ENCODE peak calls at places on chromosomes 6 and 20, in eight cellular contexts. P, H, S, R, T, A, F and G are unnamed samples.

GRCh38 chr6:91659881-91660280 is 1073.0 kb upstream of the MAP3K7 start:
- DNase-seq in R (no peak), F (no peak), S (no peak), P (no peak), H (no peak), A (no peak), T (no peak), G (no peak)

GRCh38 chr20:4507288-4507719 is 214.4 kb upstream of the PRND start:
- DNase-seq in F (no peak), S (no peak), T (peak), H (no peak), R (no peak), A (no peak), P (no peak), G (no peak)

GRCh38 chr6:37807656-37808055 is 11.9 kb upstream of the ZFAND3 start:
- DNase-seq in A (peak), R (no peak), S (no peak), T (peak), H (no peak), F (no peak), P (peak), G (peak)

GRCh38 chr20:24490598-24490997 is 21.2 kb downstream of the SYNDIG1 start:
- DNase-seq in R (no peak), P (no peak), H (no peak), A (no peak), T (no peak), F (no peak), S (no peak), G (no peak)

GRCh38 chr20:62921119-62921687 is 5.1 kb downstream of the DIDO1 start:
- DNase-seq in P (peak), S (no peak), H (peak), F (peak), R (no peak), A (peak), T (peak), G (peak)

GRCh38 chr6:90494067-90494773 is 92.7 kb downstream of the MAP3K7 start:
- DNase-seq in T (no peak), H (no peak), P (no peak), R (no peak), A (no peak), S (no peak), F (no peak), G (no peak)

GRCh38 chr6:75934643-75935472 is 137.6 kb downstream of the IMPG1 start:
- DNase-seq in F (no peak), R (peak), P (peak), T (peak), S (peak), A (peak), H (peak), G (peak)

GRCh38 chr6:147805155-147805554 is 296.7 kb downstream of the SAMD5 start:
- DNase-seq in A (no peak), S (no peak), H (no peak), R (no peak), F (no peak), P (no peak), T (no peak), G (no peak)

GRCh38 chr6:26183581-26184408 is 96.6 kb downstream of the HFE start:
- DNase-seq in R (peak), P (peak), S (peak), F (peak), T (peak), H (peak), A (peak), G (peak)

GRCh38 chr6:133886104-133886503 is 2.8 kb upstream of the TCF21 start:
- DNase-seq in F (no peak), T (no peak), A (no peak), H (no peak), S (no peak), P (no peak), R (no peak), G (no peak)

GRCh38 chr6:38584731-38585130 is 55.0 kb downstream of the BTBD9 start:
- DNase-seq in R (no peak), A (no peak), P (no peak), H (no peak), T (no peak), F (no peak), S (no peak), G (no peak)

GRCh38 chr6:136252441-136252840 is 2.3 kb upstream of the MTFR2 start:
- DNase-seq in S (no peak), H (no peak), P (no peak), F (no peak), T (no peak), A (no peak), R (no peak), G (no peak)

GRCh38 chr20:32589256-32589655 is 4.1 kb upstream of the NOL4L start:
- DNase-seq in T (peak), H (no peak), R (no peak), F (no peak), P (no peak), S (no peak), A (no peak), G (no peak)

GRCh38 chr6:100568255-100568654 is 103.5 kb upstream of the SIM1 start:
- DNase-seq in F (no peak), R (no peak), S (no peak), A (no peak), H (no peak), T (no peak), P (no peak), G (no peak)

GRCh38 chr6:21597706-21598273 is 4.2 kb downstream of the SOX4 start:
- DNase-seq in H (no peak), A (no peak), R (no peak), T (peak), F (no peak), P (no peak), S (no peak), G (peak)

GRCh38 chr6:1622220-1622841 is 12.6 kb downstream of the FOXC1 start:
- DNase-seq in A (no peak), P (no peak), F (no peak), S (no peak), T (no peak), H (no peak), R (no peak), G (no peak)

GRCh38 chr20:297098-297924 is at the start of gene ZCCHC3:
- DNase-seq in T (peak), F (peak), R (peak), H (peak), A (peak), P (peak), S (peak), G (peak)
- TF ChIP-seq CTCF in T (no peak), F (no peak), R (peak), H (peak), A (peak), P (peak), S (no peak), G (no peak)

GRCh38 chr20:51190783-51191180 is 167.9 kb upstream of the KCNG1 start:
- DNase-seq in T (no peak), R (no peak), A (no peak), F (no peak), P (no peak), H (no peak), S (no peak), G (peak)
- TF ChIP-seq CTCF in T (no peak), R (no peak), A (no peak), F (no peak), P (no peak), H (no peak), S (no peak), G (no peak)

GRCh38 chr6:4942673-4943009 is 61.2 kb downstream of the RPP40 start:
- DNase-seq in H (no peak), R (no peak), A (no peak), P (no peak), T (no peak), F (no peak), S (no peak), G (no peak)
- TF ChIP-seq CTCF in H (no peak), R (no peak), A (no peak), P (no peak), T (no peak), F (no peak), S (no peak), G (no peak)

GRCh38 chr20:60851826-60852704 is 400.0 kb upstream of the CDH4 start:
- DNase-seq in P (no peak), T (peak), S (no peak), H (peak), R (no peak), A (peak), F (no peak), G (peak)
- TF ChIP-seq CTCF in P (peak), T (peak), S (no peak), H (peak), R (peak), A (peak), F (no peak), G (peak)

GRCh38 chr6:155150967-155151671 is 112.7 kb upstream of the CLDN20 start:
- DNase-seq in S (no peak), T (no peak), R (no peak), H (no peak), A (no peak), P (no peak), F (no peak), G (no peak)

GRCh38 chr6:155155787-155156447 is 107.9 kb upstream of the CLDN20 start:
- DNase-seq in P (no peak), S (no peak), T (peak), R (no peak), H (no peak), F (no peak), A (no peak), G (no peak)

GRCh38 chr6:155154158-155154830 is 109.5 kb upstream of the CLDN20 start:
- DNase-seq in H (peak), F (no peak), R (no peak), S (no peak), T (peak), A (no peak), P (peak), G (no peak)

GRCh38 chr6:155147958-155148663 is 115.7 kb upstream of the CLDN20 start:
- DNase-seq in T (no peak), P (no peak), R (no peak), A (no peak), H (no peak), S (no peak), F (no peak), G (no peak)

GRCh38 chr6:155152211-155153076 is 111.4 kb upstream of the CLDN20 start:
- DNase-seq in A (peak), S (no peak), H (no peak), R (no peak), F (no peak), P (peak), T (no peak), G (peak)
- TF ChIP-seq CTCF in A (no peak), S (no peak), H (no peak), R (no peak), F (no peak), P (peak), T (peak), G (peak)

GRCh38 chr20:36384022-36384619 is 78.0 kb downstream of the DLGAP4 start:
- DNase-seq in H (peak), T (peak), S (no peak), R (no peak), A (no peak), P (no peak), F (peak), G (peak)
- TF ChIP-seq CTCF in H (peak), T (peak), S (no peak), R (no peak), A (no peak), P (no peak), F (no peak), G (peak)